ENCODE peak calls at places on chromosome 4, in four cellular contexts. E is aorta, W is OCI-LY7, L is K562. I is an unnamed sample. For H3K4me1, the result is how much of the 10 kb centered on the place peaks cover.

GRCh38 chr4:75089206-75089605 is 156.3 kb downstream of the PARM1 start:
- DNase-seq in E (no peak), W (no peak), L (no peak), I (no peak)

GRCh38 chr4:147479817-147480216 is 1.1 kb upstream of the EDNRA start:
- DNase-seq in E (peak), W (no peak), L (no peak), I (no peak)

GRCh38 chr4:100489316-100489715 is 28.5 kb downstream of the EMCN start:
- DNase-seq in E (no peak), W (no peak), L (no peak), I (no peak)

GRCh38 chr4:89438102-89438831 is 130.7 kb upstream of the GPRIN3 start:
- DNase-seq in E (no peak), W (peak), L (peak), I (no peak)

GRCh38 chr4:673349-674091 is 556 bp downstream of the ATP5ME start:
- DNase-seq in E (no peak), W (peak), L (no peak), I (peak)

GRCh38 chr4:100494166-100494565 is 23.7 kb downstream of the EMCN start:
- DNase-seq in E (no peak), W (no peak), L (no peak), I (no peak)

GRCh38 chr4:105113800-105114199 is 32.9 kb upstream of the TET2 start:
- DNase-seq in E (no peak), W (no peak), L (no peak), I (no peak)

GRCh38 chr4:75629239-75629638 is 1.1 kb downstream of the CDKL2 start:
- DNase-seq in E (no peak), W (peak), L (no peak), I (no peak)

GRCh38 chr4:157674699-157675098 is 454.2 kb downstream of the GRIA2 start:
- DNase-seq in E (no peak), W (no peak), L (no peak), I (no peak)

GRCh38 chr4:184282251-184282713 is 64.6 kb upstream of the ENPP6 start:
- DNase-seq in E (no peak), W (peak), L (no peak), I (no peak)

GRCh38 chr4:13495753-13496152 is 11.6 kb upstream of the RAB28 start:
- DNase-seq in E (no peak), W (no peak), L (no peak), I (no peak)

GRCh38 chr4:97073194-97073593 is 1070.1 kb downstream of the STPG2 start:
- DNase-seq in E (no peak), W (no peak), L (no peak), I (no peak)

GRCh38 chr4:170047774-170048354 is 21.7 kb upstream of the MFAP3L start:
- DNase-seq in E (no peak), W (peak), L (peak), I (no peak)

GRCh38 chr4:153206534-153206933 is 2.3 kb downstream of the TRIM2 start:
- DNase-seq in E (no peak), W (no peak), L (no peak), I (no peak)

GRCh38 chr4:120731561-120731960 is 191.0 kb downstream of the PRDM5 start:
- DNase-seq in E (no peak), W (no peak), L (no peak), I (no peak)

GRCh38 chr4:96736352-96736889 is 896.5 kb downstream of the PDHA2 start:
- DNase-seq in E (no peak), W (no peak), L (no peak), I (no peak)

GRCh38 chr4:122976111-122976510 is 53.7 kb upstream of the NUDT6 start:
- DNase-seq in E (no peak), W (no peak), L (no peak), I (no peak)

GRCh38 chr4:181161669-181162068 is 1081.5 kb upstream of the TENM3 start:
- DNase-seq in E (no peak), W (no peak), L (no peak), I (no peak)

GRCh38 chr4:107619065-107619464 is 101.0 kb downstream of the PAPSS1 start:
- DNase-seq in E (no peak), W (no peak), L (no peak), I (peak)

GRCh38 chr4:155773196-155773800 is 14.5 kb downstream of the GUCY1B1 start:
- DNase-seq in E (no peak), W (no peak), L (no peak), I (no peak)

GRCh38 chr4:155766544-155766943 is 7.7 kb downstream of the GUCY1B1 start:
- DNase-seq in E (no peak), W (no peak), L (no peak), I (no peak)

GRCh38 chr4:155769092-155769491 is 10.3 kb downstream of the GUCY1B1 start:
- DNase-seq in E (no peak), W (no peak), L (no peak), I (no peak)

GRCh38 chr4:155772459-155773195 is 13.8 kb downstream of the GUCY1B1 start:
- DNase-seq in E (no peak), W (no peak), L (no peak), I (no peak)

GRCh38 chr4:155768370-155768769 is 9.5 kb downstream of the GUCY1B1 start:
- DNase-seq in E (no peak), W (no peak), L (no peak), I (no peak)
- H3K4me1 ChIP-seq in E (under half), W (under half), L (under half), I (under half)

DNA sequence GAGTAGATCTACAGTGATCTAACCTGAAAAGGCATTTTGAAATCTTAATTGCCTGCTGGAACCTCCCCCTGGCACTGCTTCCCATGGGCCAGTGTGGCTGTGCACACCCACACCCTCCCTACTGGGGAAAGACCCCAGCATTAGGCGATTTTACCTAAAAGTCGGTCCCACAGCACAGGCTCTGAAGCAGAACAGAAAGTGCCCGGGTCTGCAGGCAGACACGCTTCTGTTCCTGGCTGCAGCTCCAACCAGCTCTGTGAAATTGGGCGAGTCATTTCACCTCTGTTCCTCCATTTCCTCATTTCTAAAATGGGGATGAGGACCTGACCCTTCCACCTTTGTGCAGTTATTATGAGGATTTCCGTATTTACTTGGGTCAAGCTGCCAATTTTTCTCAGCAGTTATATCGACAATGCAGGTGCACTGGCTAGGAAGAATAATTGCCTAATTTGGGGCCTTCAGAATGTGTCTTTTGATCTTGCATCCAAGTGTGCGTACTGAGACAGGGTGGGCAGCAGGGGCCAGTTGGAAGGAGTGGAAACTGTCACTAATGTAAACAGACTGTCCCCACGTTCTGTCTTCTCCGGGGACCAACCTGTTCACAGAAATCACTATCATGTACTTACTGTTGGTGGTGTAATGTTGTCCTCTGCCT is 7.1 kb downstream of the KLF3 start:
- DNase-seq in E (no peak), W (no peak), L (no peak), I (no peak)
- H3K4me1 ChIP-seq in E (under half), W (under half), L (under half), I (half or more)

GRCh38 chr4:25861951-25862410 is 807 bp downstream of the SEL1L3 start:
- DNase-seq in E (peak), W (peak), L (no peak), I (no peak)

GRCh38 chr4:25862411-25863346 is at the start of gene SEL1L3:
- DNase-seq in E (peak), W (peak), L (peak), I (no peak)

GRCh38 chr4:25863906-25864418 is 1.2 kb upstream of the SEL1L3 start:
- DNase-seq in E (no peak), W (peak), L (no peak), I (no peak)

GRCh38 chr4:25861422-25861926 is 1.3 kb downstream of the SEL1L3 start:
- DNase-seq in E (no peak), W (peak), L (no peak), I (no peak)

GRCh38 chr4:25863347-25863784 is 578 bp upstream of the SEL1L3 start:
- DNase-seq in E (peak), W (peak), L (no peak), I (no peak)
- H3K4me1 ChIP-seq in E (under half), W (half or more), L (under half), I (under half)

DNA sequence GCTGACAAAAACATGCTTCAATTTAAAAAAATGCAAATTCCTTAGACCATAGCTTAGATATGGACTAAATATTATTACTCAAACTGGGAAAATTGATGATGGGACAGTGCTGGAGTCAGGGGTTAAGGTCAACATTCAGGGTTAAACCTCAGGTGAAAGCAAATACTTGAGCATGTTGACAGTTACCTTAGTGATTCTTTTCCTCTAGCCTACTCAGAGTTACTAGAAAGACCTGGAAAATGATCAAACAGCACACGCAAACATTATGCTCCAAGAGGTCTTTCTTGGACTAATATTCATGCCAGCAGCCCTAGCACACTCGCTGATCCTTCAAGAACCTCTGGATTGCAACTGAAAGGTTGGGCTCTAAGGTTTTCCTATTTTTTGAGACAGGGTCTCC is 10.8 kb downstream of the IGFBP7 start:
- DNase-seq in E (no peak), W (no peak), L (no peak), I (no peak)
- H3K4me1 ChIP-seq in E (under half), W (under half), L (under half), I (under half)

GRCh38 chr4:85829276-85830051 is 354.5 kb downstream of the ARHGAP24 start:
- DNase-seq in E (no peak), W (no peak), L (no peak), I (no peak)

GRCh38 chr4:85825937-85826678 is 351.2 kb downstream of the ARHGAP24 start:
- DNase-seq in E (no peak), W (no peak), L (no peak), I (no peak)

GRCh38 chr4:85824166-85824945 is 349.4 kb downstream of the ARHGAP24 start:
- DNase-seq in E (no peak), W (no peak), L (no peak), I (no peak)

GRCh38 chr4:85831647-85832046 is 356.7 kb downstream of the ARHGAP24 start:
- DNase-seq in E (no peak), W (no peak), L (no peak), I (no peak)

DNA sequence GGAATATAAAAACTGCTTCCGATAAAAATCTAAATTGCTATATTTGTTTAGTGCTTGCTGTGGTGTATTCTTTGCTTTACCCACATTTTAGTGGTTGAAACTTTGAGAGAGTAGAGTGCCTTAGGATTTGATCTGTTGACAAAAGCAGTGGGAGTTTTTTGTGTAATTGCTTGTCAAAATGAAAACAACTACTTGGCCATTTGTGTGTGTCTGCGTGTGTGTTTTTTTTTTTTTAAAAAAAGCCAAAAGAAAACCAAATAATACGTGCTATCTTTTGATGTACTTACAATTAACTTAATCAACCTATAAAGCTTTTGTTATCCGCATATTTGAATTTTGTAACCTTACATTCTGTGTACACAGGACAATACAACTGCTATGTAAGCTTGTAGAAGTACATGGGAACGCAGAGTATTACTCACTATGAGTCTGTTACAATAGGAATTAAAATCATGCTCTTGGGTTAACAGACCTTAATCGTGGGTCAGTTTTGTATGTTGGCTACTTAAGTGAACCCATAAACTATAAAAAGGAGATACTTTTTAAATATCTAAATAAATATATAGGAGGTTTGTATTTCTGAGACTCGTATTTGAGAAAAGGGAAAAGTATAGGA is 353.5 kb downstream of the ARHGAP24 start:
- DNase-seq in E (no peak), W (no peak), L (no peak), I (no peak)
- H3K4me1 ChIP-seq in E (under half), W (under half), L (under half), I (under half)

DNA sequence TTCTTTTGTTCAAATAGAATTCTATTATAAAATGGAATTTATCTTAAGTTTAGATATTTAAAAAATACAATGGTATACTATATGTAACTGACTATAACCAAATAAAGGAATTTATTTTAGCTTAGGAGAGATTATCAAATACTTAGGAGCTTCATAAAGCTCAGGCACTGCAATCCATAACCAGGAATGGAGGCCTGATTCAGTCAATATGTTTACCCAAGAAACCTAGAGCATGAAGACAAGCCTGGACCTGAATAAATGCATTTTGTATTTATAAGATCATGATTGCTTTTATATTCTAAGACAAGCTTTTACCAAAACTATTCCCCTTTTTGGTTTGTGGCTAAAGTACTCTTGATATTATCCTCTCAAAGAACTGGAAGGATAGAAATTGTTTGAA is 742.6 kb downstream of the FAT4 start:
- DNase-seq in E (no peak), W (no peak), L (no peak), I (no peak)
- H3K4me1 ChIP-seq in E (under half), W (under half), L (under half), I (under half)

DNA sequence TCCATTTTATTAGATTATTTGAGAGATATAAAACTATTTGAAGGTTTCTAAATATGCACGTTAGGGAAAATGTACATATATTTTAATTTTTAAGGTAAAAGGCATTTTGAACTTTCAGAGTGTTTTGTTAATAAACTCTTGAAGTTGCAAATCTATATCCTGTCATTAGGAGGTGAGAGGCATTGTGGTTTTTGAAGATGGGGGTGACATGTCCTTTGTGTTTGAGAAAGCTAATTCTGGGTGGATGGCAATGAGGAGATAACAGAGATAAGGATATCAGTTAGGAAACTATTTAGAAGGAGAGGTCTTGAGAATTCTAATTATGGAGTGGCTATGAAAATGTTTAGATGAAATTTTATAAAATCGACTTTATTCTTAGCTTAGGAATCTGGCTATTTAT is 6.1 kb downstream of the STIM2 start:
- DNase-seq in E (no peak), W (no peak), L (no peak), I (no peak)
- H3K4me1 ChIP-seq in E (under half), W (half or more), L (under half), I (under half)

I was measured in gastrocnemius medialis.